ENCODE peak calls at places on chromosome 3, in four cellular contexts. S is psoas muscle, X is MM.1S, A is body of pancreas. V is an unnamed sample.
A peak's percentile ranks its signal among the peaks of the same experiment; 100 is the strongest.

GRCh38 chr3:14391033-14391432 is 11.4 kb upstream of the SLC6A6 start:
- DNase-seq in S (peak; percentile 87), X (no peak), A (no peak), V (peak; percentile 81)

GRCh38 chr3:101521251-101521701 is 8.3 kb upstream of the SENP7 start:
- DNase-seq in S (no peak), X (no peak), A (no peak), V (no peak)

GRCh38 chr3:134350861-134351311 is 23.4 kb downstream of the AMOTL2 start:
- DNase-seq in S (peak; percentile 87), X (no peak), A (peak; percentile 67), V (no peak)

GRCh38 chr3:183584914-183585280 is 29.4 kb upstream of the KLHL6 start:
- DNase-seq in S (no peak), X (no peak), A (no peak), V (no peak)

GRCh38 chr3:41716391-41716910 is 245.5 kb downstream of the ULK4 start:
- DNase-seq in S (no peak), X (no peak), A (no peak), V (peak; percentile 68)

GRCh38 chr3:147372525-147373027 is 33.8 kb downstream of the ZIC4 start:
- DNase-seq in S (no peak), X (no peak), A (no peak), V (no peak)

GRCh38 chr3:178022599-178022998 is 513.6 kb upstream of the KCNMB2 start:
- DNase-seq in S (no peak), X (no peak), A (no peak), V (peak; percentile 18)

GRCh38 chr3:127784865-127785710 is 37.2 kb downstream of the MGLL start:
- DNase-seq in S (peak; percentile 58), X (no peak), A (no peak), V (no peak)

GRCh38 chr3:105647047-105647446 is 221.8 kb downstream of the CBLB start:
- DNase-seq in S (no peak), X (no peak), A (no peak), V (peak; percentile 93)

GRCh38 chr3:109597438-109597837 is 260.1 kb upstream of the DPPA4 start:
- DNase-seq in S (no peak), X (no peak), A (no peak), V (no peak)

GRCh38 chr3:50806806-50807205 is 132.1 kb downstream of the DOCK3 start:
- DNase-seq in S (no peak), X (no peak), A (no peak), V (no peak)

GRCh38 chr3:102531686-102532085 is 96.9 kb downstream of the ZPLD1 start:
- DNase-seq in S (no peak), X (no peak), A (no peak), V (no peak)

GRCh38 chr3:46851364-46852328 is 11.6 kb downstream of the MYL3 start:
- DNase-seq in S (peak; percentile 51), X (no peak), A (no peak), V (no peak)

GRCh38 chr3:1082024-1082633 is 10.7 kb upstream of the CNTN6 start:
- DNase-seq in S (no peak), X (peak; percentile 49), A (peak; percentile 44), V (peak; percentile 71)

GRCh38 chr3:195100903-195101591 is 169.9 kb downstream of the XXYLT1 start:
- DNase-seq in S (no peak), X (no peak), A (peak; percentile 39), V (no peak)

GRCh38 chr3:30516238-30516637 is 90.2 kb upstream of the TGFBR2 start:
- DNase-seq in S (no peak), X (no peak), A (no peak), V (no peak)

GRCh38 chr3:112778298-112779008 is 68.2 kb downstream of the CD200R1L start:
- DNase-seq in S (no peak), X (no peak), A (no peak), V (peak; percentile 90)

GRCh38 chr3:99396651-99397050 is 241.7 kb upstream of the COL8A1 start:
- DNase-seq in S (no peak), X (no peak), A (no peak), V (no peak)

GRCh38 chr3:140553591-140553990 is 124.3 kb upstream of the TRIM42 start:
- DNase-seq in S (no peak), X (no peak), A (no peak), V (no peak)

GRCh38 chr3:66236281-66236680 is 15.5 kb downstream of the SLC25A26 start:
- DNase-seq in S (no peak), X (no peak), A (no peak), V (peak; percentile 46)

GRCh38 chr3:51354766-51355615 is 30.1 kb upstream of the MANF start:
- DNase-seq in S (no peak), X (no peak), A (no peak), V (no peak)

GRCh38 chr3:10494180-10494579 is 11.2 kb downstream of the ATP2B2 start:
- DNase-seq in S (no peak), X (no peak), A (no peak), V (no peak)

DNA sequence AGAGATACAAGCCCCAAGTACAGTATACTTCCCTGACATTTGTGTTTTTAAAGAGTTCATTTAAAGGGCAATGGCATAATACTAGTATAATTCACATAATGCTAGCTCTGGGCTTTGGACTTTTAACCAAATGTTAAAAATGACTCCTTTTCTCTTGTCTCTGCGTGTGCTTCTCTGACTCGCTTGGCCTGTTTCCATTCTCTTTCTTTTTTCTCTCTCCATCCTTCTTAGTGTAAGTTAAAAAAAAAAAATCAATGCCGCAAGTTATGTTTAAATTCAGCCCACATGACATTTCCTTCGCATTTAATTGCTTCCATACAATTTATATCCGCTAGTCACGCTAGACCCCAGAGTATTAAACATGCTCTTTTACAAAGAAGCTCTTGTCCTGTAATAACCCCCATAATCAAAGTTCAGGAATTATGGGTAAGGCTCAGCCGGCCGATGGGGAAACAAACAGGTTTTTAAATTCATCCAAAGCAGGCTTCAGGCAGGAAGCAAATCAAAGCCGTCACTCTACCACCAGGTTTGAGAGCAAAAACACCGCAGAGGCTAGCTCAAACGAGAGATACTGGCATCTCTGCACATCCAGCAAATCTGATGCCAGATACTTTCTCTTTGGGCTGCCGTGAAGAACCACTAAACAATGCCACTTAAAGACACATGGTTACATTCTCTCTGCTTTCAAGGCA is 19.3 kb downstream of the WWTR1 start:
- DNase-seq in S (no peak), X (no peak), A (no peak), V (peak; percentile 56)
- H3K4me3 ChIP-seq in S (peak overlapping the region; percentile 51), X (no peak overlapping the region), A (no peak overlapping the region), V (peak overlapping the region; percentile 40)

DNA sequence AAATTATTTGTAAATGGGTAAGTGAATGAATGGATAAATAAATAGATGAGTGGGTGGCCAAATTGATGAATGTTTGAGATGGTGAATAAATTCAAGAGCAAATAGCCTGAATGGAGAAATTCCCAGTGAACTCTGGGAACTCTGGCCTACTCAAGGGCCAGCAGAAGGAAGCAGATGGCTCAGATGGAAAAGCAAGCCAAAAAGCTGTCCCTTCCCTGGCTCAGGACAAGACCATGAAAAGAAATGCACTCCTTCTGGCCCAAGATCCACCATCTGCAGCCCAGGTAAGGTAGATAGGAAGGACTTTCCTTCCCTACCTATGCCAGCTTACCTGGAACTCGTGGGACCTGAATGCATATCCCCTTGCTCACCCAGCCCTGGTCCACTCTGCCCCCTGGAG is 37.6 kb upstream of the CLDN18 start:
- DNase-seq in S (no peak), X (no peak), A (no peak), V (no peak)
- TF ChIP-seq CTCF in S (no peak), X (no peak), A (no peak), V (no peak)

GRCh38 chr3:129002573-129003569 is 1.8 kb downstream of the EFCC1 start:
- DNase-seq in S (peak; percentile 35), X (no peak), A (no peak), V (no peak)
- H3K4me3 ChIP-seq in S (peak overlapping the region; percentile 67), X (no peak overlapping the region), A (no peak overlapping the region), V (no peak overlapping the region)

GRCh38 chr3:33717866-33718594 is at the start of gene CLASP2:
- DNase-seq in S (peak; percentile 93), X (peak; percentile 87), A (peak; percentile 86), V (peak; percentile 86)
- TF ChIP-seq CTCF in S (peak; percentile 20), X (no peak), A (peak; percentile 31), V (no peak)